ENCODE peak calls at places on chromosomes 11 and 22, in eight cellular contexts. N is GM03348; E is stimulated activated CD4-positive, alpha-beta T cell treated with anti-CD3 and anti-CD28 coated beads, Interleukin-4, amount 100 ng/mL, for 1 hour; Q is NCI-H460; P is T-helper 2 cell; U is EL; R is activated CD4-positive, CD25-positive, alpha-beta regulatory T cell treated with anti-CD3 and anti-CD28 coated beads, Interleukin-2, amount 50 U/mL, for 72 hours; G is substantia nigra. B is an unnamed sample.

GRCh38 chr11:7936615-7937014 is 4.9 kb downstream of the OR10A3 start:
- DNase-seq in Q (no peak), U (no peak), R (no peak), N (no peak), P (no peak), E (no peak), G (no peak), B (no peak)

GRCh38 chr11:60084866-60085265 is 3.6 kb upstream of the MS4A2 start:
- DNase-seq in N (no peak), Q (no peak), E (no peak), R (no peak), G (no peak), U (no peak), P (no peak), B (no peak)

GRCh38 chr11:129861702-129862107 is 33.7 kb downstream of the NFRKB start:
- DNase-seq in E (no peak), G (no peak), P (no peak), U (peak; percentile 97), Q (peak; percentile 76), R (no peak), N (peak; percentile 91), B (no peak)

GRCh38 chr11:17974246-17974645 is 38.6 kb downstream of the SERGEF start:
- DNase-seq in R (no peak), N (no peak), E (no peak), U (no peak), Q (no peak), G (no peak), P (no peak), B (no peak)

GRCh38 chr11:134489728-134490127 is 77.7 kb upstream of the B3GAT1 start:
- DNase-seq in G (no peak), Q (no peak), R (no peak), E (no peak), U (no peak), P (no peak), N (no peak), B (no peak)

GRCh38 chr11:117180661-117181585 is 2.4 kb downstream of the SIDT2 start:
- DNase-seq in R (peak; percentile 34), P (peak; percentile 89), Q (peak; percentile 38), U (peak; percentile 68), G (peak; percentile 85), E (peak; percentile 53), N (peak; percentile 79), B (peak; percentile 55)

GRCh38 chr11:90434858-90435257 is 212.0 kb upstream of the CHORDC1 start:
- DNase-seq in E (no peak), R (no peak), P (no peak), N (no peak), Q (no peak), U (no peak), G (no peak), B (no peak)

GRCh38 chr11:46611526-46612304 is 5.3 kb downstream of the HARBI1 start:
- DNase-seq in G (no peak), U (no peak), N (no peak), Q (no peak), E (no peak), P (peak; percentile 69), R (no peak), B (no peak)

GRCh38 chr11:95996621-95997020 is 72.7 kb upstream of the MTMR2 start:
- DNase-seq in E (no peak), R (no peak), Q (no peak), G (no peak), N (no peak), P (no peak), U (no peak), B (no peak)

GRCh38 chr11:95697614-95698408 is 91.8 kb downstream of the FAM76B start:
- DNase-seq in G (no peak), P (no peak), U (no peak), N (no peak), E (no peak), Q (no peak), R (no peak), B (no peak)

GRCh38 chr11:63508009-63508408 is 2.1 kb downstream of the LGALS12 start:
- DNase-seq in R (no peak), N (no peak), E (no peak), U (no peak), G (peak; percentile 86), P (peak; percentile 42), Q (peak; percentile 33), B (peak; percentile 45)

GRCh38 chr22:38941488-38941987 is 15.9 kb upstream of the APOBEC3A start:
- DNase-seq in Q (no peak), N (no peak), P (peak; percentile 75), E (peak; percentile 71), U (no peak), R (peak; percentile 55), G (no peak), B (peak; percentile 34)

GRCh38 chr11:65560555-65561418 is 2.6 kb upstream of the LTBP3 start:
- DNase-seq in G (peak; percentile 67), U (peak; percentile 76), E (no peak), R (no peak), Q (no peak), N (peak; percentile 60), P (no peak), B (no peak)

GRCh38 chr11:3022300-3022967 is 30.3 kb upstream of the NAP1L4 start:
- DNase-seq in N (peak; percentile 55), G (no peak), R (no peak), Q (no peak), E (no peak), U (peak; percentile 66), P (no peak), B (no peak)

GRCh38 chr11:126925321-126926093 is 75.1 kb downstream of the KIRREL3 start:
- DNase-seq in P (no peak), N (no peak), Q (no peak), E (no peak), R (no peak), G (peak; percentile 37), U (no peak), B (no peak)

GRCh38 chr11:116736763-116737162 is 36.0 kb downstream of the BUD13 start:
- DNase-seq in Q (peak; percentile 38), E (no peak), G (no peak), P (peak; percentile 16), R (no peak), N (no peak), U (peak; percentile 9), B (no peak)

GRCh38 chr11:93902921-93903320 is 52.5 kb upstream of the VSTM5 start:
- DNase-seq in N (no peak), U (peak; percentile 47), G (no peak), E (no peak), P (no peak), Q (no peak), R (no peak), B (no peak)

GRCh38 chr11:94650756-94651155 is 83.6 kb downstream of the PIWIL4 start:
- DNase-seq in N (peak; percentile 91), G (peak; percentile 12), P (no peak), U (peak; percentile 83), R (no peak), Q (no peak), E (no peak), B (no peak)

GRCh38 chr22:19287076-19287724 is 4.3 kb downstream of the CLTCL1 start:
- DNase-seq in U (peak; percentile 37), E (no peak), Q (no peak), R (no peak), G (no peak), P (no peak), N (peak; percentile 42), B (no peak)

GRCh38 chr11:71163371-71163770 is 89.0 kb downstream of the SHANK2 start:
- DNase-seq in P (no peak), N (no peak), Q (no peak), U (no peak), G (no peak), E (no peak), R (no peak), B (no peak)

GRCh38 chr22:27370281-27370680 is 431.3 kb downstream of the MN1 start:
- DNase-seq in E (no peak), U (no peak), P (no peak), R (no peak), G (no peak), N (no peak), Q (no peak), B (peak; percentile 48)

GRCh38 chr11:15826826-15827225 is 529.5 kb downstream of the SOX6 start:
- DNase-seq in R (no peak), U (peak; percentile 35), P (no peak), G (peak; percentile 35), E (peak; percentile 2), Q (peak; percentile 5), N (peak; percentile 14), B (no peak)

GRCh38 chr11:46541593-46542371 is 52.0 kb downstream of the AMBRA1 start:
- DNase-seq in G (peak; percentile 34), N (no peak), Q (no peak), U (no peak), E (no peak), R (no peak), P (no peak), B (no peak)

GRCh38 chr11:28461846-28462245 is 353.7 kb downstream of the METTL15 start:
- DNase-seq in G (no peak), U (peak; percentile 32), R (no peak), E (no peak), N (no peak), Q (no peak), P (no peak), B (no peak)

GRCh38 chr11:128720522-128720985 is 26.7 kb downstream of the FLI1 start:
- DNase-seq in N (no peak), P (peak; percentile 87), E (peak; percentile 39), U (no peak), Q (no peak), R (no peak), G (no peak), B (no peak)

GRCh38 chr22:41094036-41094435 is 1.6 kb downstream of the EP300 start:
- DNase-seq in U (peak; percentile 53), E (no peak), Q (peak; percentile 8), N (peak; percentile 37), G (no peak), R (no peak), P (peak; percentile 54), B (no peak)

GRCh38 chr11:116881153-116881552 is 43.7 kb upstream of the APOA1 start:
- DNase-seq in N (no peak), P (no peak), U (no peak), R (no peak), E (no peak), Q (no peak), G (peak; percentile 44), B (no peak)

GRCh38 chr11:93196816-93197382 is 892 bp downstream of the SLC36A4 start:
- DNase-seq in Q (no peak), G (no peak), N (peak; percentile 35), E (no peak), U (no peak), P (no peak), R (no peak), B (no peak)

GRCh38 chr11:44623716-44624491 is 58.4 kb downstream of the CD82 start:
- DNase-seq in N (no peak), U (no peak), P (no peak), E (no peak), Q (no peak), G (no peak), R (peak; percentile 28), B (no peak)

GRCh38 chr22:36234211-36234610 is 5.1 kb downstream of the APOL2 start:
- DNase-seq in E (no peak), R (no peak), Q (no peak), N (no peak), U (no peak), G (no peak), P (no peak), B (no peak)

B was measured in GDM1.